ENCODE peak calls at places on chromosomes 5 and 9, in six cellular contexts. One of them, this sample, is unnamed.

GRCh38 chr5:72238712-72239445 is 81.2 kb downstream of the MRPS27 start:
- DNase-seq in fibroblast of the aortic adventitia: no peak
- DNase-seq in GM23248: no peak
- DNase-seq in H4: no peak
- DNase-seq in lung microvascular endothelial cell: no peak
- DNase-seq in A549: no peak
- DNase-seq in this sample: no peak

GRCh38 chr9:5384436-5384835 is 44.8 kb upstream of the RLN1 start:
- DNase-seq in fibroblast of the aortic adventitia: no peak
- DNase-seq in A549: no peak
- DNase-seq in GM23248: no peak
- DNase-seq in H4: no peak
- DNase-seq in lung microvascular endothelial cell: no peak
- DNase-seq in this sample: no peak

GRCh38 chr5:55344392-55344992 is 36.7 kb downstream of the MTREX start:
- DNase-seq in A549: peak; percentile 21
- DNase-seq in GM23248: peak; percentile 53
- DNase-seq in lung microvascular endothelial cell: peak; percentile 86
- DNase-seq in H4: peak; percentile 23
- DNase-seq in fibroblast of the aortic adventitia: peak; percentile 79
- DNase-seq in this sample: peak; percentile 43

GRCh38 chr9:125246261-125246667 is 5.1 kb upstream of the HSPA5 start:
- DNase-seq in fibroblast of the aortic adventitia: no peak
- DNase-seq in H4: no peak
- DNase-seq in A549: no peak
- DNase-seq in GM23248: no peak
- DNase-seq in lung microvascular endothelial cell: no peak
- DNase-seq in this sample: no peak

GRCh38 chr5:5483350-5483749 is 60.9 kb downstream of the ICE1 start:
- DNase-seq in GM23248: no peak
- DNase-seq in lung microvascular endothelial cell: no peak
- DNase-seq in A549: no peak
- DNase-seq in fibroblast of the aortic adventitia: no peak
- DNase-seq in H4: no peak
- DNase-seq in this sample: no peak

GRCh38 chr5:157767674-157768073 is 24.2 kb downstream of the LSM11 start:
- DNase-seq in GM23248: no peak
- DNase-seq in lung microvascular endothelial cell: no peak
- DNase-seq in H4: no peak
- DNase-seq in A549: no peak
- DNase-seq in fibroblast of the aortic adventitia: no peak
- DNase-seq in this sample: no peak

GRCh38 chr5:73985145-73985544 is 359.1 kb downstream of the ARHGEF28 start:
- DNase-seq in H4: peak; percentile 36
- DNase-seq in GM23248: peak; percentile 42
- DNase-seq in lung microvascular endothelial cell: peak; percentile 60
- DNase-seq in A549: peak; percentile 25
- DNase-seq in fibroblast of the aortic adventitia: peak; percentile 58
- DNase-seq in this sample: peak; percentile 17

GRCh38 chr9:132409828-132410528 is at the start of gene CFAP77:
- DNase-seq in GM23248: peak; percentile 79
- DNase-seq in lung microvascular endothelial cell: peak; percentile 44
- DNase-seq in H4: no peak
- DNase-seq in fibroblast of the aortic adventitia: peak; percentile 47
- DNase-seq in A549: peak; percentile 48
- DNase-seq in this sample: peak; percentile 44

GRCh38 chr5:173735171-173735570 is 118.7 kb upstream of the BOD1 start:
- DNase-seq in GM23248: no peak
- DNase-seq in fibroblast of the aortic adventitia: no peak
- DNase-seq in lung microvascular endothelial cell: no peak
- DNase-seq in H4: no peak
- DNase-seq in A549: no peak
- DNase-seq in this sample: no peak

GRCh38 chr9:31119882-31120481 is 1264.5 kb upstream of the ACO1 start:
- DNase-seq in lung microvascular endothelial cell: peak; percentile 67
- DNase-seq in GM23248: peak; percentile 49
- DNase-seq in fibroblast of the aortic adventitia: peak; percentile 60
- DNase-seq in A549: no peak
- DNase-seq in H4: peak; percentile 33
- DNase-seq in this sample: no peak

GRCh38 chr9:97703437-97704326 is 6.5 kb upstream of the XPA start:
- DNase-seq in fibroblast of the aortic adventitia: peak; percentile 94
- DNase-seq in H4: peak; percentile 68
- DNase-seq in lung microvascular endothelial cell: peak; percentile 24
- DNase-seq in GM23248: peak; percentile 95
- DNase-seq in A549: peak; percentile 50
- DNase-seq in this sample: no peak

GRCh38 chr5:139854029-139854605 is 58.5 kb downstream of the PSD2 start:
- DNase-seq in lung microvascular endothelial cell: no peak
- DNase-seq in H4: no peak
- DNase-seq in A549: no peak
- DNase-seq in fibroblast of the aortic adventitia: no peak
- DNase-seq in GM23248: no peak
- DNase-seq in this sample: no peak

GRCh38 chr5:1761453-1761755 is 38.2 kb downstream of the MRPL36 start:
- DNase-seq in A549: no peak
- DNase-seq in lung microvascular endothelial cell: no peak
- DNase-seq in GM23248: no peak
- DNase-seq in H4: no peak
- DNase-seq in fibroblast of the aortic adventitia: no peak
- DNase-seq in this sample: no peak

GRCh38 chr5:55936100-55936693 is 58.6 kb downstream of the IL6ST start:
- DNase-seq in lung microvascular endothelial cell: peak; percentile 86
- DNase-seq in fibroblast of the aortic adventitia: peak; percentile 89
- DNase-seq in A549: peak; percentile 68
- DNase-seq in GM23248: peak; percentile 84
- DNase-seq in H4: peak; percentile 78
- DNase-seq in this sample: peak; percentile 86

GRCh38 chr5:144469106-144469505 is 298.4 kb downstream of the KCTD16 start:
- DNase-seq in H4: no peak
- DNase-seq in GM23248: peak; percentile 59
- DNase-seq in fibroblast of the aortic adventitia: peak; percentile 21
- DNase-seq in A549: no peak
- DNase-seq in lung microvascular endothelial cell: no peak
- DNase-seq in this sample: no peak

GRCh38 chr9:21746550-21746949 is 55.9 kb upstream of the MTAP start:
- DNase-seq in A549: no peak
- DNase-seq in H4: no peak
- DNase-seq in lung microvascular endothelial cell: no peak
- DNase-seq in GM23248: no peak
- DNase-seq in fibroblast of the aortic adventitia: no peak
- DNase-seq in this sample: no peak

GRCh38 chr5:76838481-76839261 is 11.1 kb upstream of the S100Z start:
- DNase-seq in GM23248: peak; percentile 49
- DNase-seq in A549: no peak
- DNase-seq in lung microvascular endothelial cell: no peak
- DNase-seq in fibroblast of the aortic adventitia: peak; percentile 20
- DNase-seq in H4: peak; percentile 91
- DNase-seq in this sample: no peak

GRCh38 chr5:31811210-31811609 is 172.3 kb downstream of the PDZD2 start:
- DNase-seq in fibroblast of the aortic adventitia: peak; percentile 95
- DNase-seq in GM23248: peak; percentile 93
- DNase-seq in lung microvascular endothelial cell: peak; percentile 59
- DNase-seq in H4: peak; percentile 23
- DNase-seq in A549: peak; percentile 72
- DNase-seq in this sample: no peak

GRCh38 chr5:6812800-6813731 is 99.8 kb downstream of the TENT4A start:
- DNase-seq in H4: no peak
- DNase-seq in GM23248: peak; percentile 41
- DNase-seq in lung microvascular endothelial cell: no peak
- DNase-seq in fibroblast of the aortic adventitia: peak; percentile 85
- DNase-seq in A549: no peak
- DNase-seq in this sample: no peak

GRCh38 chr9:92713528-92713927 is 43.6 kb upstream of the IPPK start:
- DNase-seq in H4: no peak
- DNase-seq in lung microvascular endothelial cell: peak; percentile 33
- DNase-seq in fibroblast of the aortic adventitia: no peak
- DNase-seq in GM23248: no peak
- DNase-seq in A549: no peak
- DNase-seq in this sample: no peak

GRCh38 chr5:76062502-76062901 is 20.7 kb upstream of the SV2C start:
- DNase-seq in H4: peak; percentile 51
- DNase-seq in lung microvascular endothelial cell: no peak
- DNase-seq in A549: no peak
- DNase-seq in GM23248: no peak
- DNase-seq in fibroblast of the aortic adventitia: no peak
- DNase-seq in this sample: no peak

GRCh38 chr9:90810686-90811085 is 9.1 kb downstream of the SYK start:
- DNase-seq in H4: no peak
- DNase-seq in GM23248: no peak
- DNase-seq in lung microvascular endothelial cell: no peak
- DNase-seq in fibroblast of the aortic adventitia: no peak
- DNase-seq in A549: no peak
- DNase-seq in this sample: no peak

GRCh38 chr5:146213210-146213838 is 9.9 kb downstream of the RBM27 start:
- DNase-seq in GM23248: no peak
- DNase-seq in A549: no peak
- DNase-seq in fibroblast of the aortic adventitia: peak; percentile 44
- DNase-seq in H4: no peak
- DNase-seq in lung microvascular endothelial cell: peak; percentile 40
- DNase-seq in this sample: peak; percentile 70

GRCh38 chr5:61576556-61576955 is 244.5 kb downstream of the ZSWIM6 start:
- DNase-seq in GM23248: no peak
- DNase-seq in fibroblast of the aortic adventitia: no peak
- DNase-seq in A549: no peak
- DNase-seq in lung microvascular endothelial cell: no peak
- DNase-seq in H4: no peak
- DNase-seq in this sample: peak; percentile 11

GRCh38 chr9:94011134-94011533 is 56.0 kb upstream of the BARX1 start:
- DNase-seq in fibroblast of the aortic adventitia: peak; percentile 45
- DNase-seq in GM23248: peak; percentile 66
- DNase-seq in H4: no peak
- DNase-seq in A549: no peak
- DNase-seq in lung microvascular endothelial cell: no peak
- DNase-seq in this sample: no peak

GRCh38 chr9:6922680-6923079 is 164.9 kb downstream of the KDM4C start:
- DNase-seq in A549: no peak
- DNase-seq in H4: no peak
- DNase-seq in GM23248: no peak
- DNase-seq in lung microvascular endothelial cell: no peak
- DNase-seq in fibroblast of the aortic adventitia: no peak
- DNase-seq in this sample: no peak

GRCh38 chr5:30981576-30981975 is 211.9 kb upstream of the CDH6 start:
- DNase-seq in A549: no peak
- DNase-seq in GM23248: peak; percentile 14
- DNase-seq in H4: no peak
- DNase-seq in lung microvascular endothelial cell: no peak
- DNase-seq in fibroblast of the aortic adventitia: peak; percentile 83
- DNase-seq in this sample: no peak

GRCh38 chr5:138770291-138770690 is 17.1 kb downstream of the CTNNA1 start:
- DNase-seq in lung microvascular endothelial cell: peak; percentile 32
- DNase-seq in H4: no peak
- DNase-seq in A549: no peak
- DNase-seq in fibroblast of the aortic adventitia: no peak
- DNase-seq in GM23248: no peak
- DNase-seq in this sample: no peak

GRCh38 chr5:34450338-34450737 is 205.8 kb upstream of the RAI14 start:
- DNase-seq in fibroblast of the aortic adventitia: no peak
- DNase-seq in lung microvascular endothelial cell: no peak
- DNase-seq in GM23248: no peak
- DNase-seq in H4: no peak
- DNase-seq in A549: no peak
- DNase-seq in this sample: no peak

GRCh38 chr5:38847549-38848341 is 1.9 kb downstream of the OSMR start:
- DNase-seq in lung microvascular endothelial cell: no peak
- DNase-seq in GM23248: peak; percentile 53
- DNase-seq in A549: peak; percentile 45
- DNase-seq in fibroblast of the aortic adventitia: peak; percentile 58
- DNase-seq in H4: peak; percentile 38
- DNase-seq in this sample: no peak

GRCh38 chr9:121861501-121862180 is 210.2 kb downstream of the DAB2IP start:
- DNase-seq in H4: no peak
- DNase-seq in A549: peak; percentile 57
- DNase-seq in lung microvascular endothelial cell: peak; percentile 48
- DNase-seq in fibroblast of the aortic adventitia: no peak
- DNase-seq in GM23248: peak; percentile 50
- DNase-seq in this sample: peak; percentile 49

GRCh38 chr9:22005700-22006605 is 3.2 kb downstream of the CDKN2B start:
- DNase-seq in fibroblast of the aortic adventitia: peak; percentile 31
- DNase-seq in lung microvascular endothelial cell: peak; percentile 31
- DNase-seq in GM23248: no peak
- DNase-seq in H4: no peak
- DNase-seq in A549: no peak
- DNase-seq in this sample: no peak

GRCh38 chr9:75108571-75108970 is 20.3 kb downstream of the OSTF1 start:
- DNase-seq in H4: no peak
- DNase-seq in GM23248: peak; percentile 71
- DNase-seq in fibroblast of the aortic adventitia: peak; percentile 61
- DNase-seq in A549: no peak
- DNase-seq in lung microvascular endothelial cell: peak; percentile 67
- DNase-seq in this sample: no peak

GRCh38 chr5:145462525-145462924 is 372.6 kb downstream of the PRELID2 start:
- DNase-seq in H4: no peak
- DNase-seq in A549: no peak
- DNase-seq in fibroblast of the aortic adventitia: no peak
- DNase-seq in lung microvascular endothelial cell: no peak
- DNase-seq in GM23248: no peak
- DNase-seq in this sample: no peak

GRCh38 chr5:137708796-137709559 is 26.9 kb downstream of the KLHL3 start:
- DNase-seq in A549: no peak
- DNase-seq in fibroblast of the aortic adventitia: no peak
- DNase-seq in H4: no peak
- DNase-seq in GM23248: no peak
- DNase-seq in lung microvascular endothelial cell: no peak
- DNase-seq in this sample: no peak

GRCh38 chr5:42756630-42757601 is at the start of gene CCDC152:
- DNase-seq in H4: no peak
- DNase-seq in fibroblast of the aortic adventitia: peak; percentile 39
- DNase-seq in lung microvascular endothelial cell: no peak
- DNase-seq in GM23248: peak; percentile 52
- DNase-seq in A549: no peak
- DNase-seq in this sample: peak; percentile 13